ENCODE peak calls at places on chromosomes 3 and 15, in five cellular contexts. X, B, F, M and L are unnamed samples. For H3K27me3, the result is how much of the 10 kb centered on the place peaks cover.

GRCh38 chr15:40379853-40380252 is 2.7 kb upstream of the KNSTRN start:
- DNase-seq in M (no peak), F (no peak), B (peak), X (peak), L (no peak)

GRCh38 chr15:29141206-29141907 is 128.3 kb downstream of the NSMCE3 start:
- DNase-seq in X (peak), F (no peak), B (no peak), M (no peak), L (no peak)

GRCh38 chr3:4739289-4740236 is 239.7 kb upstream of the BHLHE40 start:
- DNase-seq in M (no peak), B (no peak), X (no peak), F (peak), L (no peak)

GRCh38 chr3:188218571-188218970 is 64.6 kb downstream of the LPP start:
- DNase-seq in X (no peak), M (no peak), F (no peak), B (no peak), L (no peak)

GRCh38 chr3:151085889-151086483 is 522 bp downstream of the MED12L start:
- DNase-seq in M (peak), F (no peak), B (no peak), X (no peak), L (peak)

GRCh38 chr3:157865449-157865862 is 240.8 kb downstream of the SHOX2 start:
- DNase-seq in M (peak), B (no peak), X (peak), F (peak), L (peak)

GRCh38 chr3:48426401-48426909 is 3.4 kb downstream of the PLXNB1 start:
- DNase-seq in M (no peak), B (no peak), X (no peak), F (no peak), L (no peak)

GRCh38 chr3:46215810-46216414 is 7.8 kb upstream of the CCR1 start:
- DNase-seq in F (no peak), B (peak), X (no peak), M (no peak), L (no peak)

GRCh38 chr3:9101286-9101685 is 138.0 kb upstream of the RAD18 start:
- DNase-seq in M (no peak), F (peak), B (no peak), X (no peak), L (no peak)

GRCh38 chr3:46701211-46701939 is at the start of gene TMIE:
- DNase-seq in M (no peak), F (peak), B (no peak), X (no peak), L (peak)

GRCh38 chr3:146334151-146334550 is 83.2 kb upstream of the PLSCR4 start:
- DNase-seq in B (no peak), F (no peak), X (peak), M (peak), L (no peak)

GRCh38 chr3:177237206-177237605 is 39.9 kb upstream of the TBL1XR1 start:
- DNase-seq in M (no peak), F (no peak), X (no peak), B (no peak), L (no peak)

GRCh38 chr3:187286467-187287059 is 5.0 kb downstream of the MASP1 start:
- DNase-seq in M (no peak), X (no peak), F (no peak), B (peak), L (no peak)

GRCh38 chr3:50971487-50971924 is 296.8 kb downstream of the DOCK3 start:
- DNase-seq in F (peak), B (peak), M (peak), X (peak), L (peak)

GRCh38 chr3:172447611-172448579 is at the start of gene GHSR:
- DNase-seq in X (no peak), M (no peak), B (no peak), F (no peak), L (peak)
- TF ChIP-seq CTCF in X (no peak), M (no peak), B (no peak), F (no peak), L (no peak)

DNA sequence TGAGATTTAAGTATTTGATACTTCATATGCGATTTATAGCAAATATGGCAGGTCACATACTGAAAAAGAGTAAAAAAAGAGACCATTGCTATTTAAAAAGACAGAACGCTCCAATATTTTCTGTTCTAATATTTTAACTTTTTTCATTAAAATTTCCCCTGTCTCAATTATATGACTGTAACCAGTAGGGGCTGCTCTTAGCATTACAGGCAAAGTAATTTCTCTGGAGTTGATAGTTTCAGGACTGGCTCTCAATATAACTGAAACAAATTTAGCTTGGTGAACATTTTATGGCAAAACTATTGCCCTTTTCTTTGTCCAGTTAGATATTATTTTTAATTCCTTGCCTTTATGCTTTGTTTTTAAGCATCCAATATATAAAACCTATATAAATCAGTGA is 286.3 kb upstream of the ROBO2 start:
- DNase-seq in B (no peak), X (no peak), F (no peak), M (no peak), L (no peak)
- H3K27me3 ChIP-seq in B (under half), X (under half), F (under half), M (under half), L (under half)

GRCh38 chr15:100348578-100348977 is 6.8 kb upstream of the ADAMTS17 start:
- DNase-seq in X (peak), B (no peak), F (no peak), M (no peak), L (no peak)
- H3K4me3 ChIP-seq in X (no peak), B (no peak), F (no peak), M (no peak), L (no peak)

DNA sequence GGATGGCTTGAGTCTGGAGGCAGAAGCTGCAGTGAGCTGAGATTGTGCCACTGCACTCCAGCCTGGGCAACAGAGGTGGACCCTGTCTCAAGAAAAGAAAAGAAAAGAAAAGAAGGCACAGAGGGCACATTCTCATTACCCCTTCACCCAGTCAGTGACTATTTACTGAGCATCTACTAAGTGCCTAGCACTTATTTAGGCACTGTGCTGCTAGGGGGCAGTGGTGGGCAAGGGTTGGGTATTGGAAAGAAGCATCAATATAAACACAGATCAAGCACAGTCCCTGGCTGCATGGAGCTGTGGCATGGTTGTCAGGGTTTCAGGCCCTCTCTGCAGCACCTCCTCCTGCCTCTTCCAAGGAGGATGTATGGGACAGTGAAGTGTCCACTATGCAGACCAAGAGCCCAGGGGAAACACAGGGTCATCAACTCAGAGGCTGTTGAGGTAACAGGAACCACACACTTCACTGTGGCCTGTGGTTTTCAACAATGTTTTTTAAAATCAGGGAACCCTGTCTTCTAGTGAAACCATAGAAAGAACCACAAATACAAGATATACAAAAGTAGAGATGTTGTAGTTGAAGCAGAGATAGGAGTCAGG is 138.5 kb downstream of the RAB11A start:
- DNase-seq in X (no peak), B (no peak), F (no peak), M (no peak), L (no peak)
- TF ChIP-seq CTCF in X (peak), B (no peak), F (peak), M (no peak), L (peak)

DNA sequence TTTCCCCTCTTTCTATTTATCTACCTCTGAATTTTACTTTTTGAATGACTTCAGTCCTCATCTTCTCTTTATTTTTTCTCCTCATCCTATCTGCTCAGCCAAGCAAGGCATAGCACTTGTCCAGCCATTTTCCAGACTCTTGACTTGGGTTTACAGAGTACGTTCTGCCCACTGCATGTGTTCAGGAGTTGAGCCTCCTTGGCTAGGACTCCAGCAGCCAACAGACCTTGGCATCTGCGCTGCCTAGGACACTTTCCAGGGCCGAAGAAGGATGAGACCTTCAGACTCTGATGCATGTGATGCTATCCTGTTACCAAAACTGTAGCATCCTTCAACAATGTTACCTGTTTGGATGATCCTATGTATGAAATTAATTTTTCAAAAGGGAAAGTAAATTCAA is 59.7 kb downstream of the HES1 start:
- DNase-seq in M (no peak), X (no peak), F (no peak), B (no peak), L (no peak)
- H3K27me3 ChIP-seq in M (under half), X (under half), F (under half), B (under half), L (under half)

DNA sequence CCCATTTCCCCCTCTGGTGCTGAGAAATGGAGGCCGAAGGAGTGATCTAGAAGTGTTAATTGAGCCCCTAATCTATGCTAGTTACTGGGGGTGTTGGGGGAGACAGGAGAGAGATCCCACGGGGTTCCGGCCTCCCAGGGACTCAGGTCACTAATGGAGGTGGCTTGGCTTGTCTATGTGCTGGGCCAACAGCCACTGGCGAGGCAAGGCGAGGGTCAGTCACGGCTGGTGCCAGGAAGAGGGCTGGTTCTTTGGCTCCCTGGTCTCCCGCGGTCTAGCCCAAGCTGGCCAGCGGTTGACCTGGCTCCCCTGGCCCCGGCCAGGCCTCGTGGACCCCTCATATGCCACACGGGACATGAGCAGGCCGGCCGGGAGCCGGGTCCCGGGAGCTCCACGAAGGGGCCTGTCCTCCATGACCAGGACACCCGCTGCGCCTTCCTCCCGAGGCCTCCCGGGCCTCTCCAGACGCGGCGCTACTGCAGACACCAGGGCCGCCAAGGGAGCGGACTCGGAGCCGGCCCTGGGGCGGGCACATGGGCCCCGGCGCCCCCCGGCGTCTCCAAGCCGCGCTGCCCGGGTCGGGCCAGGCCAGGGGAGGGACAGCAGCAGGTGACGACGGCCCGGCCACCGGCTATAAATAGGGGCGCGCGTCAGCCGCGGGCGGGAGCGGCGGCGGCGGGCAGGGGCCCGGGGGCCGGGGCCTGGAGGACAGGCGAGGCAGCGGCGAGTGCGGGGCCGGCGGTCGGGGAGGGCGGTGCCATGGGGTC is at the start of gene ALPK3:
- DNase-seq in F (no peak), M (peak), B (no peak), X (no peak), L (no peak)
- H3K4me3 ChIP-seq in F (no peak), M (peak), B (no peak), X (no peak), L (no peak)

GRCh38 chr3:82015241-82015640 is 253.8 kb upstream of the GBE1 start:
- DNase-seq in M (no peak), F (no peak), B (no peak), X (no peak), L (no peak)

GRCh38 chr3:82011336-82011735 is 249.9 kb upstream of the GBE1 start:
- DNase-seq in F (no peak), X (no peak), M (no peak), B (no peak), L (no peak)

GRCh38 chr3:82012775-82013174 is 251.3 kb upstream of the GBE1 start:
- DNase-seq in X (no peak), M (no peak), F (no peak), B (no peak), L (no peak)
- TF ChIP-seq CTCF in X (peak), M (no peak), F (no peak), B (no peak), L (peak)

DNA sequence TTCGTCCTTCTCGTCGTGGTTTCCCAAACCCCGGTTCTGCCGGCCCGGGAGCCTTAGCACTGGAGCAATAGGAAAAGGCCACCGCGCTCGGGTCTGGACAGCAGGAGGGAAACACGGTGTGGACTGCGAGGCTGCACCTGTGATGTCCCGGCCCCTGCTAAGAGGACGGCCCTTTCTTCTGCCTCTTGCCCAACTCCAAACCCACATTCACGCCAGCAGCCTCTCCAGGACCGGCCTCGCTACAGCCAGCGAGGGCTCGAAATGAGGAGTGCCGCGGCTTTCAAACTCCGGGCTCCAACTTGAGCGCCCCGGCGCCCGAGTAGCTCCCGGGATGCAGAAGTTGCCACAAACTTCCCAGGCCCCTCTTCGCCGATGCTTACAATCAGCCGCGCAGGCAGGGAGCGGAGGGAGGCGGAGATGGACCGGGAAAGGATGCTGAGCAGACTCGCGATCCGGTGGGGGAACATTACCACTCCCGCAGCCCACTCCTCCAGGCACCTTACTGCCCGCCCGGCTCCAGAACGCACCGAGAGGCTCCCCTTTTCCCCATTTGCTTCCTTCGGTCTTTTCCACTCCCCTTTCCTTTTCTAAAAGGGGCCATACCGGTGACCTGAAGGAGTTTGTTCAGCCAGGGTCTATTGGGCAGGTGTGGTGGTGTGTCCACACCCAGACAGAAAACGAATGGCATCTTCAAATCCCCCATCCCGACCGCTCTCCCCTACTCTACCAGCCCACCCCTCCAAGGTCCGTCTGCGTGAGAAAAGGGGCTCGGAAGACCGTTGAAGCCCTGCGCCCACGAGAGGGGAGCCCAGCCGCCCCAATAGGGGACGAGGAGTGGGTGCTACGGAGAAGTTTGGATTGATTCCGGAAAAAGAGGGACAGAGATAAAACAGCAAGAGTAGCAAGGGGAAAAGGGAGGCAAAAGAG is 18.8 kb upstream of the SATB1 start:
- DNase-seq in M (peak), F (no peak), X (no peak), B (no peak), L (no peak)
- H3K27me3 ChIP-seq in M (under half), F (under half), X (under half), B (under half), L (under half)